ENCODE peak calls at places on chromosomes 6 and 20, in six cellular contexts. One of them, this sample, is unnamed.

GRCh38 chr6:105402090-105402980 is 547 bp downstream of the PREP start:
- DNase-seq in GF-D8: no peak
- DNase-seq in EL: peak
- DNase-seq in endothelial cell: peak
- DNase-seq in HEK293T: peak
- DNase-seq in NCI-H1436: peak
- DNase-seq in this sample: peak

GRCh38 chr6:135086414-135086764 is 31.8 kb upstream of the HBS1L start:
- DNase-seq in GF-D8: no peak
- DNase-seq in EL: no peak
- DNase-seq in endothelial cell: no peak
- DNase-seq in HEK293T: no peak
- DNase-seq in NCI-H1436: no peak
- DNase-seq in this sample: no peak

GRCh38 chr6:149045404-149045803 is 272.1 kb upstream of the TAB2 start:
- DNase-seq in GF-D8: no peak
- DNase-seq in EL: no peak
- DNase-seq in endothelial cell: no peak
- DNase-seq in HEK293T: no peak
- DNase-seq in NCI-H1436: no peak
- DNase-seq in this sample: no peak

GRCh38 chr6:79646006-79646405 is 14.9 kb downstream of the SH3BGRL2 start:
- DNase-seq in GF-D8: no peak
- DNase-seq in EL: no peak
- DNase-seq in endothelial cell: peak
- DNase-seq in HEK293T: no peak
- DNase-seq in NCI-H1436: no peak
- DNase-seq in this sample: no peak

GRCh38 chr20:1827974-1828785 is 67.0 kb upstream of the SIRPA start:
- DNase-seq in GF-D8: no peak
- DNase-seq in EL: no peak
- DNase-seq in endothelial cell: no peak
- DNase-seq in HEK293T: no peak
- DNase-seq in NCI-H1436: no peak
- DNase-seq in this sample: no peak

GRCh38 chr6:118896339-118897136 is 2.6 kb downstream of the ASF1A start:
- DNase-seq in GF-D8: peak
- DNase-seq in EL: peak
- DNase-seq in endothelial cell: no peak
- DNase-seq in HEK293T: peak
- DNase-seq in NCI-H1436: peak
- DNase-seq in this sample: peak

GRCh38 chr6:122322824-122323223 is 76.6 kb upstream of the HSF2 start:
- DNase-seq in GF-D8: no peak
- DNase-seq in EL: peak
- DNase-seq in endothelial cell: no peak
- DNase-seq in HEK293T: no peak
- DNase-seq in NCI-H1436: peak
- DNase-seq in this sample: no peak

GRCh38 chr20:22341508-22341907 is 242.9 kb downstream of the FOXA2 start:
- DNase-seq in GF-D8: no peak
- DNase-seq in EL: peak
- DNase-seq in endothelial cell: no peak
- DNase-seq in HEK293T: no peak
- DNase-seq in NCI-H1436: no peak
- DNase-seq in this sample: no peak

GRCh38 chr20:4112490-4113420 is 97.4 kb upstream of the RNF24 start:
- DNase-seq in GF-D8: no peak
- DNase-seq in EL: peak
- DNase-seq in endothelial cell: no peak
- DNase-seq in HEK293T: no peak
- DNase-seq in NCI-H1436: no peak
- DNase-seq in this sample: no peak

GRCh38 chr6:163843194-163843593 is 428.7 kb downstream of the QKI start:
- DNase-seq in GF-D8: no peak
- DNase-seq in EL: no peak
- DNase-seq in endothelial cell: no peak
- DNase-seq in HEK293T: no peak
- DNase-seq in NCI-H1436: no peak
- DNase-seq in this sample: no peak

GRCh38 chr20:45581702-45582101 is 2.6 kb upstream of the WFDC8 start:
- DNase-seq in GF-D8: no peak
- DNase-seq in EL: no peak
- DNase-seq in endothelial cell: no peak
- DNase-seq in HEK293T: no peak
- DNase-seq in NCI-H1436: no peak
- DNase-seq in this sample: no peak

This sample was measured in HS-27A.